ENCODE peak calls at places on chromosomes 6 and 20, in four cellular contexts. One of them, this sample, is unnamed.

GRCh38 chr20:47459344-47460073 is 42.2 kb upstream of the NCOA3 start:
- DNase-seq in Right ventricle myocardium superior: no peak
- DNase-seq in NCI-H510A: no peak
- DNase-seq in C1 segment of cervical spinal cord: no peak
- DNase-seq in this sample: no peak

GRCh38 chr20:10639762-10640556 is 33.8 kb downstream of the JAG1 start:
- DNase-seq in Right ventricle myocardium superior: peak
- DNase-seq in NCI-H510A: no peak
- DNase-seq in C1 segment of cervical spinal cord: no peak
- DNase-seq in this sample: peak

GRCh38 chr20:11726021-11726420 is 191.7 kb upstream of the BTBD3 start:
- DNase-seq in Right ventricle myocardium superior: no peak
- DNase-seq in NCI-H510A: no peak
- DNase-seq in C1 segment of cervical spinal cord: no peak
- DNase-seq in this sample: no peak

GRCh38 chr6:168088161-168089106 is 9.4 kb upstream of the FRMD1 start:
- DNase-seq in Right ventricle myocardium superior: peak
- DNase-seq in NCI-H510A: peak
- DNase-seq in C1 segment of cervical spinal cord: no peak
- DNase-seq in this sample: no peak

GRCh38 chr20:57378646-57379262 is 12.4 kb upstream of the RBM38 start:
- DNase-seq in Right ventricle myocardium superior: no peak
- DNase-seq in NCI-H510A: no peak
- DNase-seq in C1 segment of cervical spinal cord: no peak
- DNase-seq in this sample: no peak

GRCh38 chr6:168377481-168377850 is 57.9 kb upstream of the DACT2 start:
- DNase-seq in Right ventricle myocardium superior: peak
- DNase-seq in NCI-H510A: peak
- DNase-seq in C1 segment of cervical spinal cord: no peak
- DNase-seq in this sample: no peak

GRCh38 chr20:25117961-25118360 is 36.0 kb upstream of the VSX1 start:
- DNase-seq in Right ventricle myocardium superior: no peak
- DNase-seq in NCI-H510A: no peak
- DNase-seq in C1 segment of cervical spinal cord: no peak
- DNase-seq in this sample: no peak

GRCh38 chr20:22729616-22730236 is 145.4 kb upstream of the FOXA2 start:
- DNase-seq in Right ventricle myocardium superior: no peak
- DNase-seq in NCI-H510A: no peak
- DNase-seq in C1 segment of cervical spinal cord: no peak
- DNase-seq in this sample: no peak

GRCh38 chr20:58651823-58652605 is 931 bp downstream of the STX16 start:
- DNase-seq in Right ventricle myocardium superior: peak
- DNase-seq in NCI-H510A: no peak
- DNase-seq in C1 segment of cervical spinal cord: no peak
- DNase-seq in this sample: peak

GRCh38 chr6:14079433-14079832 is 38.1 kb upstream of the CD83 start:
- DNase-seq in Right ventricle myocardium superior: peak
- DNase-seq in NCI-H510A: no peak
- DNase-seq in C1 segment of cervical spinal cord: no peak
- DNase-seq in this sample: no peak

GRCh38 chr20:14721926-14722325 is 384.5 kb upstream of the FLRT3 start:
- DNase-seq in Right ventricle myocardium superior: no peak
- DNase-seq in NCI-H510A: no peak
- DNase-seq in C1 segment of cervical spinal cord: no peak
- DNase-seq in this sample: no peak

GRCh38 chr6:79257381-79258205 is 23.1 kb upstream of the HMGN3 start:
- DNase-seq in Right ventricle myocardium superior: no peak
- DNase-seq in NCI-H510A: no peak
- DNase-seq in C1 segment of cervical spinal cord: no peak
- DNase-seq in this sample: no peak

GRCh38 chr6:16841241-16841640 is 80.0 kb upstream of the ATXN1 start:
- DNase-seq in Right ventricle myocardium superior: no peak
- DNase-seq in NCI-H510A: no peak
- DNase-seq in C1 segment of cervical spinal cord: no peak
- DNase-seq in this sample: no peak

GRCh38 chr6:129112591-129112990 is 229.7 kb downstream of the LAMA2 start:
- DNase-seq in Right ventricle myocardium superior: no peak
- DNase-seq in NCI-H510A: no peak
- DNase-seq in C1 segment of cervical spinal cord: no peak
- DNase-seq in this sample: no peak

GRCh38 chr20:50681359-50682064 is 9.8 kb downstream of the RIPOR3 start:
- DNase-seq in Right ventricle myocardium superior: no peak
- DNase-seq in NCI-H510A: no peak
- DNase-seq in C1 segment of cervical spinal cord: no peak
- DNase-seq in this sample: no peak

GRCh38 chr6:33765368-33765767 is 18.7 kb upstream of the IP6K3 start:
- DNase-seq in Right ventricle myocardium superior: no peak
- DNase-seq in NCI-H510A: no peak
- DNase-seq in C1 segment of cervical spinal cord: no peak
- DNase-seq in this sample: no peak

GRCh38 chr6:159720708-159721107 is 6.6 kb upstream of the WTAP start:
- DNase-seq in Right ventricle myocardium superior: no peak
- DNase-seq in NCI-H510A: no peak
- DNase-seq in C1 segment of cervical spinal cord: no peak
- DNase-seq in this sample: no peak

GRCh38 chr20:10236540-10237533 is 18.2 kb downstream of the SNAP25 start:
- DNase-seq in Right ventricle myocardium superior: no peak
- DNase-seq in NCI-H510A: no peak
- DNase-seq in C1 segment of cervical spinal cord: no peak
- DNase-seq in this sample: no peak

GRCh38 chr6:6752129-6752528 is 163.6 kb downstream of the LY86 start:
- DNase-seq in Right ventricle myocardium superior: no peak
- DNase-seq in NCI-H510A: no peak
- DNase-seq in C1 segment of cervical spinal cord: no peak
- DNase-seq in this sample: no peak

GRCh38 chr6:3297909-3298308 is 39.2 kb downstream of the PSMG4 start:
- DNase-seq in Right ventricle myocardium superior: no peak
- DNase-seq in NCI-H510A: no peak
- DNase-seq in C1 segment of cervical spinal cord: no peak
- DNase-seq in this sample: no peak

GRCh38 chr6:84892666-84893065 is 128.3 kb upstream of the TBX18 start:
- DNase-seq in Right ventricle myocardium superior: no peak
- DNase-seq in NCI-H510A: no peak
- DNase-seq in C1 segment of cervical spinal cord: no peak
- DNase-seq in this sample: no peak

GRCh38 chr6:37473364-37474095 is 26.2 kb downstream of the CCDC167 start:
- DNase-seq in Right ventricle myocardium superior: peak
- DNase-seq in NCI-H510A: no peak
- DNase-seq in C1 segment of cervical spinal cord: no peak
- DNase-seq in this sample: no peak

GRCh38 chr6:152750694-152751093 is at the start of gene VIP:
- DNase-seq in Right ventricle myocardium superior: no peak
- DNase-seq in NCI-H510A: no peak
- DNase-seq in C1 segment of cervical spinal cord: no peak
- DNase-seq in this sample: no peak

GRCh38 chr20:9344080-9344920 is 170.1 kb upstream of the LAMP5 start:
- DNase-seq in Right ventricle myocardium superior: no peak
- DNase-seq in NCI-H510A: no peak
- DNase-seq in C1 segment of cervical spinal cord: no peak
- DNase-seq in this sample: no peak

GRCh38 chr6:121093928-121094327 is 240.4 kb downstream of the TBC1D32 start:
- DNase-seq in Right ventricle myocardium superior: no peak
- DNase-seq in NCI-H510A: no peak
- DNase-seq in C1 segment of cervical spinal cord: no peak
- DNase-seq in this sample: no peak

GRCh38 chr6:43952746-43953145 is 174.5 kb downstream of the MRPL14 start:
- DNase-seq in Right ventricle myocardium superior: no peak
- DNase-seq in NCI-H510A: no peak
- DNase-seq in C1 segment of cervical spinal cord: no peak
- DNase-seq in this sample: no peak

GRCh38 chr6:121498481-121499276 is 63.2 kb downstream of the GJA1 start:
- DNase-seq in Right ventricle myocardium superior: no peak
- DNase-seq in NCI-H510A: no peak
- DNase-seq in C1 segment of cervical spinal cord: no peak
- DNase-seq in this sample: no peak

GRCh38 chr20:57399587-57400261 is 8.5 kb downstream of the RBM38 start:
- DNase-seq in Right ventricle myocardium superior: peak
- DNase-seq in NCI-H510A: no peak
- DNase-seq in C1 segment of cervical spinal cord: no peak
- DNase-seq in this sample: no peak

GRCh38 chr20:47687095-47687987 is 97.9 kb downstream of the SULF2 start:
- DNase-seq in Right ventricle myocardium superior: no peak
- DNase-seq in NCI-H510A: no peak
- DNase-seq in C1 segment of cervical spinal cord: no peak
- DNase-seq in this sample: no peak

GRCh38 chr6:107082045-107082444 is 33.3 kb downstream of the BEND3 start:
- DNase-seq in Right ventricle myocardium superior: no peak
- DNase-seq in NCI-H510A: no peak
- DNase-seq in C1 segment of cervical spinal cord: no peak
- DNase-seq in this sample: no peak